ENCODE peak calls at places on chromosomes 5 and 9, in nine cellular contexts. One of them, this sample, is unnamed.

GRCh38 chr9:2228132-2228531 is 213.0 kb downstream of the SMARCA2 start:
- DNase-seq in A549: no peak
- DNase-seq in Calu3: peak
- DNase-seq in cardiac fibroblast: peak
- DNase-seq in neural progenitor cell: peak
- DNase-seq in HFFc6: no peak
- DNase-seq in type B pancreatic cell: no peak
- DNase-seq in lower lobe of right lung: peak
- DNase-seq in transverse colon: peak
- DNase-seq in this sample: no peak

GRCh38 chr5:121910036-121910435 is 51.7 kb upstream of the SRFBP1 start:
- DNase-seq in A549: no peak
- DNase-seq in Calu3: no peak
- DNase-seq in cardiac fibroblast: no peak
- DNase-seq in neural progenitor cell: no peak
- DNase-seq in HFFc6: no peak
- DNase-seq in type B pancreatic cell: no peak
- DNase-seq in lower lobe of right lung: no peak
- DNase-seq in transverse colon: no peak
- DNase-seq in this sample: no peak

GRCh38 chr5:139426222-139426885 is 13.0 kb downstream of the DNAJC18 start:
- DNase-seq in A549: no peak
- DNase-seq in Calu3: no peak
- DNase-seq in cardiac fibroblast: peak
- DNase-seq in neural progenitor cell: no peak
- DNase-seq in HFFc6: no peak
- DNase-seq in type B pancreatic cell: no peak
- DNase-seq in lower lobe of right lung: no peak
- DNase-seq in transverse colon: no peak
- DNase-seq in this sample: no peak

GRCh38 chr5:154740957-154741356 is 14.2 kb upstream of the LARP1 start:
- DNase-seq in A549: no peak
- DNase-seq in Calu3: no peak
- DNase-seq in cardiac fibroblast: peak
- DNase-seq in neural progenitor cell: no peak
- DNase-seq in HFFc6: peak
- DNase-seq in type B pancreatic cell: no peak
- DNase-seq in lower lobe of right lung: no peak
- DNase-seq in transverse colon: no peak
- DNase-seq in this sample: no peak

GRCh38 chr9:125829743-125830142 is 82.6 kb downstream of the PBX3 start:
- DNase-seq in A549: no peak
- DNase-seq in Calu3: no peak
- DNase-seq in cardiac fibroblast: peak
- DNase-seq in neural progenitor cell: no peak
- DNase-seq in HFFc6: no peak
- DNase-seq in type B pancreatic cell: no peak
- DNase-seq in lower lobe of right lung: no peak
- DNase-seq in transverse colon: no peak
- DNase-seq in this sample: no peak

GRCh38 chr5:107431998-107432397 is 238.7 kb downstream of the EFNA5 start:
- DNase-seq in A549: peak
- DNase-seq in Calu3: no peak
- DNase-seq in cardiac fibroblast: peak
- DNase-seq in neural progenitor cell: no peak
- DNase-seq in HFFc6: no peak
- DNase-seq in type B pancreatic cell: no peak
- DNase-seq in lower lobe of right lung: no peak
- DNase-seq in transverse colon: no peak
- DNase-seq in this sample: no peak

GRCh38 chr5:146667633-146668032 is 151.6 kb upstream of the GPR151 start:
- DNase-seq in A549: no peak
- DNase-seq in Calu3: no peak
- DNase-seq in cardiac fibroblast: peak
- DNase-seq in neural progenitor cell: no peak
- DNase-seq in HFFc6: peak
- DNase-seq in type B pancreatic cell: no peak
- DNase-seq in lower lobe of right lung: no peak
- DNase-seq in transverse colon: no peak
- DNase-seq in this sample: no peak

GRCh38 chr9:133260334-133261102 is 14.5 kb downstream of the ABO start:
- DNase-seq in A549: no peak
- DNase-seq in Calu3: no peak
- DNase-seq in cardiac fibroblast: no peak
- DNase-seq in neural progenitor cell: no peak
- DNase-seq in HFFc6: no peak
- DNase-seq in type B pancreatic cell: no peak
- DNase-seq in lower lobe of right lung: no peak
- DNase-seq in transverse colon: no peak
- DNase-seq in this sample: no peak

GRCh38 chr9:33125871-33126822 is 41.0 kb downstream of the B4GALT1 start:
- DNase-seq in A549: no peak
- DNase-seq in Calu3: no peak
- DNase-seq in cardiac fibroblast: no peak
- DNase-seq in neural progenitor cell: no peak
- DNase-seq in HFFc6: no peak
- DNase-seq in type B pancreatic cell: no peak
- DNase-seq in lower lobe of right lung: no peak
- DNase-seq in transverse colon: no peak
- DNase-seq in this sample: no peak

GRCh38 chr9:115391166-115391825 is 273.3 kb upstream of the TNC start:
- DNase-seq in A549: no peak
- DNase-seq in Calu3: no peak
- DNase-seq in cardiac fibroblast: no peak
- DNase-seq in neural progenitor cell: no peak
- DNase-seq in HFFc6: no peak
- DNase-seq in type B pancreatic cell: no peak
- DNase-seq in lower lobe of right lung: no peak
- DNase-seq in transverse colon: no peak
- DNase-seq in this sample: no peak

GRCh38 chr9:136629001-136629878 is 33.5 kb upstream of the EGFL7 start:
- DNase-seq in A549: no peak
- DNase-seq in Calu3: no peak
- DNase-seq in cardiac fibroblast: no peak
- DNase-seq in neural progenitor cell: no peak
- DNase-seq in HFFc6: no peak
- DNase-seq in type B pancreatic cell: no peak
- DNase-seq in lower lobe of right lung: peak
- DNase-seq in transverse colon: peak
- DNase-seq in this sample: no peak

GRCh38 chr5:124644138-124644537 is 102.3 kb downstream of the ZNF608 start:
- DNase-seq in A549: no peak
- DNase-seq in Calu3: no peak
- DNase-seq in cardiac fibroblast: no peak
- DNase-seq in neural progenitor cell: no peak
- DNase-seq in HFFc6: no peak
- DNase-seq in type B pancreatic cell: no peak
- DNase-seq in lower lobe of right lung: no peak
- DNase-seq in transverse colon: no peak
- DNase-seq in this sample: no peak

GRCh38 chr5:82952326-82952725 is 124.9 kb downstream of the TMEM167A start:
- DNase-seq in A549: no peak
- DNase-seq in Calu3: no peak
- DNase-seq in cardiac fibroblast: no peak
- DNase-seq in neural progenitor cell: no peak
- DNase-seq in HFFc6: no peak
- DNase-seq in type B pancreatic cell: no peak
- DNase-seq in lower lobe of right lung: no peak
- DNase-seq in transverse colon: no peak
- DNase-seq in this sample: no peak

GRCh38 chr5:151098185-151098813 is 17.5 kb upstream of the TNIP1 start:
- DNase-seq in A549: no peak
- DNase-seq in Calu3: no peak
- DNase-seq in cardiac fibroblast: no peak
- DNase-seq in neural progenitor cell: no peak
- DNase-seq in HFFc6: no peak
- DNase-seq in type B pancreatic cell: no peak
- DNase-seq in lower lobe of right lung: no peak
- DNase-seq in transverse colon: no peak
- DNase-seq in this sample: no peak

GRCh38 chr5:149924481-149924880 is 20.1 kb downstream of the PDE6A start:
- DNase-seq in A549: no peak
- DNase-seq in Calu3: no peak
- DNase-seq in cardiac fibroblast: no peak
- DNase-seq in neural progenitor cell: no peak
- DNase-seq in HFFc6: no peak
- DNase-seq in type B pancreatic cell: no peak
- DNase-seq in lower lobe of right lung: no peak
- DNase-seq in transverse colon: no peak
- DNase-seq in this sample: no peak

GRCh38 chr5:133373121-133373870 is 239.0 kb downstream of the FSTL4 start:
- DNase-seq in A549: peak
- DNase-seq in Calu3: no peak
- DNase-seq in cardiac fibroblast: no peak
- DNase-seq in neural progenitor cell: no peak
- DNase-seq in HFFc6: peak
- DNase-seq in type B pancreatic cell: peak
- DNase-seq in lower lobe of right lung: no peak
- DNase-seq in transverse colon: no peak
- DNase-seq in this sample: no peak

GRCh38 chr5:17302138-17302537 is 84.7 kb downstream of the BASP1 start:
- DNase-seq in A549: peak
- DNase-seq in Calu3: no peak
- DNase-seq in cardiac fibroblast: no peak
- DNase-seq in neural progenitor cell: no peak
- DNase-seq in HFFc6: peak
- DNase-seq in type B pancreatic cell: no peak
- DNase-seq in lower lobe of right lung: no peak
- DNase-seq in transverse colon: no peak
- DNase-seq in this sample: no peak

GRCh38 chr9:110427497-110428104 is 89.9 kb upstream of the TXNDC8 start:
- DNase-seq in A549: peak
- DNase-seq in Calu3: peak
- DNase-seq in cardiac fibroblast: peak
- DNase-seq in neural progenitor cell: peak
- DNase-seq in HFFc6: peak
- DNase-seq in type B pancreatic cell: no peak
- DNase-seq in lower lobe of right lung: peak
- DNase-seq in transverse colon: peak
- DNase-seq in this sample: no peak
- TF ChIP-seq CTCF in A549: peak
- TF ChIP-seq CTCF in Calu3: peak
- TF ChIP-seq CTCF in cardiac fibroblast: peak
- TF ChIP-seq CTCF in neural progenitor cell: peak
- TF ChIP-seq CTCF in HFFc6: peak
- TF ChIP-seq CTCF in type B pancreatic cell: peak
- TF ChIP-seq CTCF in lower lobe of right lung: peak
- TF ChIP-seq CTCF in transverse colon: peak
- TF ChIP-seq CTCF in this sample: no peak

DNA sequence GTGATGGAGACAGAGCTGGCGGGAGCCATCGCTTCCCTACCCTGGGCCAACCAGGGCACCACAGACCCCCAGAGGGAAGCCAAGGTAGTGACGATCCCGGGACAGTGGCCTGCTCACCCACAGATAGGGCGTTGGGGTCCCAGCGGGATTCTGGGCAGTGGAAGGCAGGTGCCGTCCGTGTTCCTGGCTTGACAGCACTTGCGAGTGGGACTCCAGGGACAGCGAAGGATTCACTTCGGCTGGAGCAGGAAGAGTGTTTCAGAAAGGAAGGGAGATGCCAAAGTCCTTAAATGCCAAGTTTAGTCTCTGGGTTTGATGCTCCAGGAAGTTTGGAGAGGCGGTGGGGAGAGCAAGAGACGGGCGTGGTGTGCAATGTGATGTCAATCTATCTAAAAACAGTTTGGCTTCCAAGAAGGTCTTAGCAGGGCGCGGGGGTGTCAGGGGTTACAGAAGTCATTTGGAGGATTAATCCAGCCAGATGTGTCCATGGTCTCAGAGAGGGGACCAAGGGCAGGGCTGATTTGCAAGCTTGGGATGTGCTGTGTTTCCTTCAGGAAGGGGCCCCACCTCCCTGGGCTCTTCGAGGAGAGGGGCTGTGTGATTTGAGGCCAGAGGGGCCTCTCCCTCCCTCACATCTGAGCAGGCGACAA is 74.9 kb downstream of the NTNG2 start:
- DNase-seq in A549: no peak
- DNase-seq in Calu3: no peak
- DNase-seq in cardiac fibroblast: no peak
- DNase-seq in neural progenitor cell: no peak
- DNase-seq in HFFc6: no peak
- DNase-seq in type B pancreatic cell: no peak
- DNase-seq in lower lobe of right lung: no peak
- DNase-seq in transverse colon: no peak
- DNase-seq in this sample: no peak
- TF ChIP-seq CTCF in A549: no peak
- TF ChIP-seq CTCF in Calu3: peak
- TF ChIP-seq CTCF in cardiac fibroblast: no peak
- TF ChIP-seq CTCF in neural progenitor cell: peak
- TF ChIP-seq CTCF in HFFc6: peak
- TF ChIP-seq CTCF in type B pancreatic cell: peak
- TF ChIP-seq CTCF in lower lobe of right lung: peak
- TF ChIP-seq CTCF in transverse colon: peak
- TF ChIP-seq CTCF in this sample: peak

DNA sequence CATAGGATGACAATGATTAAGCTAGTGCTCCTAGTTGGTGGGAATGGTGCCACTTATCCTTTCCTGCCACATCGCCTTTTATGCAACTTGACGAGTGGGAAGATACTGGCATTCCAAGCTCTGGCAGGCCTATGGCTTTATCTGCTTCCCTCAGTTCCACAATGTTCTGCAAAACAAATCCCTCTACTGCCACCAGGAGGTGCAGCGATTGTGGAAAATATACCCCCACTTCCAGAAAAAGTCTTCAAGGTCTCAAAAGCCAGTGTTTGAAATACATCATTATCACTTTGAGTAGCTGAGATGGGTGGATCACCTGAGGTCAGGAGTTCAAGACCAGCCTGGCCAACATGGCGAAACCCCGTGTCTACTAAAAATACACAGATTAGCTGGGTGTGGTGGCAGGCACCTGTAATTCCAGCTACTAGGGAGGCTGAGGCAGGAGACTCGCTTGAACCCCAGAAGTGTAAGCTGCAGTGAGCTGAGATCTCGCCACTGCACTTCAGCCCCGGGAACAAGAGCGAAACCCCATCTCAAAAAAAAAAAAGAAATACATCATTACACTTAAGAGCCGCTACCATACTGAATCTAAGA is 3.4 kb downstream of the CLINT1 start:
- DNase-seq in A549: peak
- DNase-seq in Calu3: peak
- DNase-seq in cardiac fibroblast: peak
- DNase-seq in neural progenitor cell: peak
- DNase-seq in HFFc6: peak
- DNase-seq in type B pancreatic cell: no peak
- DNase-seq in lower lobe of right lung: no peak
- DNase-seq in transverse colon: peak
- DNase-seq in this sample: no peak
- TF ChIP-seq CTCF in A549: peak
- TF ChIP-seq CTCF in Calu3: peak
- TF ChIP-seq CTCF in cardiac fibroblast: peak
- TF ChIP-seq CTCF in neural progenitor cell: peak
- TF ChIP-seq CTCF in HFFc6: peak
- TF ChIP-seq CTCF in type B pancreatic cell: peak
- TF ChIP-seq CTCF in lower lobe of right lung: peak
- TF ChIP-seq CTCF in transverse colon: peak
- TF ChIP-seq CTCF in this sample: peak

DNA sequence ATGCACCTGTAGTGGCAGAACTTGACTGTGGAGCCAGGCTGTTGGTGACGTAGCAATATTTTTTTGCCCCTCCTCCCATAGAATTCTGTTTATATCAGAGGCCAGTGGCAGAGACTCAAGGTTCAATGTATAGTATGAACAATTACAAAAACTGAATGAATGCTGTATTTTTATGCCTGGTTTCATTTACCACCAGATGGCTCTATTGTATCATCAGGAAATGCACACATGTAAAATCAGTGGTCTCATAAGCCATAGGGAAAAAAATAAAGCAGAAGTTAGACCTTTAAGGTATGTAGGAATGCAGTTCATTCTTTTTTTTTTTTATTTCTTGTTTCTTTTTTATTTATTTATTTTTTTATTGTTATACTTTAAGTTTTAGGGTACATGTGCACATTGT is 43.6 kb downstream of the CCDC192 start:
- DNase-seq in A549: peak
- DNase-seq in Calu3: no peak
- DNase-seq in cardiac fibroblast: peak
- DNase-seq in neural progenitor cell: no peak
- DNase-seq in HFFc6: no peak
- DNase-seq in type B pancreatic cell: no peak
- DNase-seq in lower lobe of right lung: no peak
- DNase-seq in transverse colon: no peak
- DNase-seq in this sample: no peak
- TF ChIP-seq CTCF in A549: peak
- TF ChIP-seq CTCF in Calu3: peak
- TF ChIP-seq CTCF in cardiac fibroblast: peak
- TF ChIP-seq CTCF in neural progenitor cell: peak
- TF ChIP-seq CTCF in HFFc6: peak
- TF ChIP-seq CTCF in type B pancreatic cell: peak
- TF ChIP-seq CTCF in lower lobe of right lung: peak
- TF ChIP-seq CTCF in transverse colon: peak
- TF ChIP-seq CTCF in this sample: no peak